ENCODE peak calls at places on chromosomes 1 and 21, in four cellular contexts. N is body of pancreas, W is fibroblast of mammary gland, J is retinal pigment epithelial cell. H is an unnamed sample.

GRCh38 chr1:111490220-111490619 is 13.2 kb downstream of the ADORA3 start:
- DNase-seq in N (no peak), J (no peak), W (no peak), H (no peak)

GRCh38 chr1:32701951-32702598 is 495 bp downstream of the SYNC start:
- DNase-seq in J (no peak), N (peak), W (peak), H (no peak)

GRCh38 chr1:84385347-84385746 is 12.9 kb upstream of the DNASE2B start:
- DNase-seq in J (no peak), W (no peak), N (no peak), H (no peak)

GRCh38 chr1:157961805-157962762 is 31.4 kb upstream of the KIRREL1 start:
- DNase-seq in J (peak), N (peak), W (peak), H (no peak)

GRCh38 chr1:234488054-234488953 is 9.3 kb upstream of the TARBP1 start:
- DNase-seq in W (no peak), N (no peak), J (no peak), H (no peak)

GRCh38 chr1:160205974-160206369 is 788 bp downstream of the PEA15 start:
- DNase-seq in N (peak), J (no peak), W (peak), H (no peak)

GRCh38 chr1:9078035-9078948 is 8.9 kb upstream of the SLC2A5 start:
- DNase-seq in W (peak), N (peak), J (peak), H (no peak)

GRCh38 chr1:151816964-151817730 is 11.9 kb upstream of the LINGO4 start:
- DNase-seq in N (no peak), J (no peak), W (no peak), H (no peak)

GRCh38 chr1:201614262-201615015 is 75.5 kb downstream of the NAV1 start:
- DNase-seq in N (peak), W (no peak), J (no peak), H (no peak)

GRCh38 chr1:12034381-12034801 is 15.1 kb downstream of the MIIP start:
- DNase-seq in J (no peak), N (no peak), W (peak), H (no peak)

GRCh38 chr1:93616996-93617669 is 64.5 kb downstream of the BCAR3 start:
- DNase-seq in N (peak), J (no peak), W (no peak), H (no peak)

GRCh38 chr1:51553911-51554310 is 34.8 kb upstream of the EPS15 start:
- DNase-seq in N (no peak), W (no peak), J (no peak), H (no peak)

GRCh38 chr1:17243274-17243673 is 5.6 kb upstream of the PADI3 start:
- DNase-seq in W (no peak), N (no peak), J (no peak), H (no peak)

GRCh38 chr1:99963041-99963795 is 6.6 kb upstream of the SLC35A3 start:
- DNase-seq in W (peak), J (no peak), N (no peak), H (peak)

GRCh38 chr21:41745026-41745820 is 21.6 kb downstream of the RIPK4 start:
- DNase-seq in N (no peak), W (no peak), J (no peak), H (no peak)

GRCh38 chr1:202012544-202013478 is 2.4 kb downstream of the ELF3 start:
- DNase-seq in J (no peak), W (no peak), N (peak), H (no peak)

GRCh38 chr21:33866851-33867250 is 48.8 kb downstream of the ATP5PO start:
- DNase-seq in N (no peak), W (peak), J (no peak), H (no peak)

GRCh38 chr1:181105134-181106021 is 16.9 kb downstream of the IER5 start:
- DNase-seq in J (no peak), N (peak), W (peak), H (no peak)

GRCh38 chr21:27423073-27423472 is 456.2 kb upstream of the ADAMTS5 start:
- DNase-seq in W (peak), J (peak), N (peak), H (peak)

GRCh38 chr1:64133036-64133435 is 70.4 kb upstream of the UBE2U start:
- DNase-seq in N (no peak), J (no peak), W (peak), H (peak)

GRCh38 chr1:239262538-239262937 is 123.8 kb upstream of the CHRM3 start:
- DNase-seq in W (no peak), N (no peak), J (no peak), H (no peak)

GRCh38 chr1:90162216-90162615 is 167.3 kb downstream of the ZNF326 start:
- DNase-seq in J (no peak), W (no peak), N (no peak), H (no peak)

GRCh38 chr1:60978421-60979357 is 103.7 kb upstream of the NFIA start:
- DNase-seq in N (peak), W (peak), J (no peak), H (no peak)
- TF ChIP-seq CTCF in N (peak), W (peak), J (peak), H (peak)

GRCh38 chr1:41439234-41439633 is 45.2 kb downstream of the EDN2 start:
- DNase-seq in J (no peak), N (no peak), W (no peak), H (no peak)

GRCh38 chr1:41438711-41439110 is 45.8 kb downstream of the EDN2 start:
- DNase-seq in N (no peak), W (no peak), J (no peak), H (no peak)

GRCh38 chr1:41437011-41437355 is 47.5 kb downstream of the EDN2 start:
- DNase-seq in W (no peak), J (no peak), N (no peak), H (no peak)

GRCh38 chr1:41442697-41443251 is 41.7 kb downstream of the EDN2 start:
- DNase-seq in N (no peak), W (no peak), J (no peak), H (no peak)

DNA sequence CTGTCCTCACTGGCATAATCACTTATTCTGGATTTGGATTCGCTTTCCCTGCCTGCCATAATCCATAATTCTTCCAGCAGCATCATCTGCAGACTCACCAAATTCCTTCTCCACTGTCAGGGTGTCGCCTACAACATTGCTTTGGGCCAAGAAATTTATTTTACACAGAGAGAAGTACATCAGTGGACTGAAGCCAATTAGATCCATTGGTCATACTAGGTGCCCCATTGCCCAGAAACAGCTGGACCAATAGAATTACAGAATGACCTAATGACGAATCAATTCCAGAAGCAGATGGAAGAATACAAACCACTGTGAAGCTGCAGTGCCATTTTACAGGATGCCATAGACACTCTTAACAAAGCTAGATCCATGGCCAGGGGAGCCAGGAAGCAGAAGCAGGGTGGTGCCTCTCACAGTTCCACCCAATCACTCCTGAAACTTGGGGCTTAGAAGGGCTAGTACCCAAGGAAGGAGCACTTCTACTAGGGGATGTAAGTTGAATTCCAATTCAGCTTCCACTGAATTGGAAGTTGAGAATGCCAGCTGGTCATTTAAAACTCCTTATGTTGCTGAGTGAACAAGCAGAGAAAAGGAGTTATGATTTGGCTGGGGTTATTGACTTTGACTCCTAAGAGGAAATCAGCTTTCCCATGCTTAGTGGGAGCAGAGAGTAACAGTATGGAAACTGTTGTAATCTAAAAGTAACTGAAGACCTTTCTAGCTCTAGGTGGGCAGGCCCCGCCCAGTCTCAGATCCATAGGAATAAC is 44.0 kb downstream of the EDN2 start:
- DNase-seq in W (peak), J (no peak), N (no peak), H (no peak)
- H3K4me3 ChIP-seq in W (no peak), J (no peak), N (no peak), H (no peak)

DNA sequence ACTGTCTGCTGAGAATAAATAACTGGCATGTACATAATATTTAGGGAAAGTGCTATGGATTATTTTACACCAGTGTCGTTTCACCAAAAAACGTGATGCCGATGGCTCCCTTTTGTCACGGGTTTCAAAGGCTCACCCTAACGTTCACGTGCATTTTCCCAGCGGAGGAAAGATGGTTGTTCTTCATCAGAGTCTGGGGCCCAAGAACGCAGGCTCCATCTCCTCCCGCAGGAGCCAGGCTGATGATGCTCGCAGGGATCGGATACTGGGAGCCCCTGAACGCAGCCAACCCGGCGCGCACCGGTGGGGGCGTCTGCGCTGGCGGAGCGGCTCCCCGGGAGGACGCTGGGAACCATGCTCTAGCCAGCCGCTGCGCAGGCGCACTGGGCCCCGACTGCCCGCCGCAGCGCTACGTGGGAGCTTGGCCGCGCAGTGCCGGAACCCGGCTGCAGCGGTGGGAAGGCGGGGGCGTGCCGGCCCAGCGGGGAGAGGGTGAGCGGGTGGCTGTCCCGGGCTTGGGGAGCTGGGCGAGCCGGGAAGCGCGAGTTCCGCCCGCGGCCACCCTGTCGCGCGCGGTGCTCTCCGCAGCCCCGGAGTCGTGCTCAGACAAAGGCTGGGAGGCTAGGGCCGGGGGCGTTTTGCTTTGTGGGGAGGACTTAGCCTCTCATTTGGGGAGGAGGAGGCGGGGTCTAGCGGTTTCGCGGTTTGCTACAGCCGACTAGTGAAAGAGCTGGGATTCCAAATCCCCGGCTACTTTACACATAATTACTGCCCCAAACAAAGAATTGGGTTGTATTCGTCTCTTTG is at the start of gene ZFP69B:
- DNase-seq in J (peak), W (peak), N (peak), H (no peak)
- TF ChIP-seq CTCF in J (no peak), W (no peak), N (peak), H (peak)

GRCh38 chr1:26237230-26237966 is 3.4 kb downstream of the CEP85 start:
- DNase-seq in J (no peak), W (peak), N (no peak), H (no peak)
- H3K4me3 ChIP-seq in J (no peak), W (no peak), N (no peak), H (no peak)

GRCh38 chr1:205588691-205589445 is 42.9 kb downstream of the ELK4 start:
- DNase-seq in N (peak), J (no peak), W (peak), H (no peak)
- TF ChIP-seq CTCF in N (no peak), J (peak), W (peak), H (peak)

GRCh38 chr1:22290611-22291010 is 147.7 kb upstream of the WNT4 start:
- DNase-seq in J (no peak), W (no peak), N (no peak), H (no peak)
- H3K4me3 ChIP-seq in J (no peak), W (no peak), N (no peak), H (no peak)

DNA sequence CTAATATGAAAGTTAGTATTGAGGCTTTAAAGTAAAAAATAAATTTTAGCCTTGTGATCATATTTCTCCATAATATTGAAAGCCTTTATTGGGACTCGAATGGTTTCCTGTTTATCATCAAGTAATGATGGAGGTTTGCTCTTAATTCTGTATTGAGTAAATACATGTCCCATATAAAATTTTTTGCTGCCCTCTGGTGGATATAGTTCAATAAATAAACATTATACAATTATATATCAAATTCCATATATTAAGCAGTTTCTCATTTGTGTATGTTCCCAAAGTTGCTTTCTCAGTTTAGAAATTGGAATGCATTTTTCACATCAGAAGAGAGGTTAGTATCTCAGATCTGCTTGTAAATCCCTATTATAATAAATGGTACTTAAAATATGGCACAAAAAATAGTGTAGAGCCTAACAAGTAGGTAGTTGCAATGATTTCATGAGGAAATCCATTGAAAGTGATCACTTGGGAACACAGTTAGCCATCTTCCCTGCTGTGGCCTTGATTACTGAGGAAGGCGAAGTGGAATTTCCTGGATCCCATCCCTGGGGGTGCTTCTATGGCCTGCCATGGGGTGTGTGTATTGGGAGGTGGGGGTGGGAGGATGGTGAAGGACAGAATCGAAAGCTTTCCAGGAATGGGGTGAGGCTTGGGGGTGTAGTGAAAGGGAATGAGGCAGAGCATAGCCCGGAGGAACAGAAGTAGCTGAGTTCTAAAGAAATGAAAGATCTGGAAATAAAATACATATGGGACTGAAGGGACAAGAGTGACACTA is 84.1 kb upstream of the C21orf91 start:
- DNase-seq in J (no peak), N (no peak), W (peak), H (no peak)
- TF ChIP-seq CTCF in J (no peak), N (peak), W (no peak), H (peak)

GRCh38 chr1:203267912-203268311 is 37.4 kb upstream of the BTG2 start:
- DNase-seq in W (no peak), N (no peak), J (no peak), H (no peak)
- H3K4me3 ChIP-seq in W (peak), N (no peak), J (no peak), H (peak)

DNA sequence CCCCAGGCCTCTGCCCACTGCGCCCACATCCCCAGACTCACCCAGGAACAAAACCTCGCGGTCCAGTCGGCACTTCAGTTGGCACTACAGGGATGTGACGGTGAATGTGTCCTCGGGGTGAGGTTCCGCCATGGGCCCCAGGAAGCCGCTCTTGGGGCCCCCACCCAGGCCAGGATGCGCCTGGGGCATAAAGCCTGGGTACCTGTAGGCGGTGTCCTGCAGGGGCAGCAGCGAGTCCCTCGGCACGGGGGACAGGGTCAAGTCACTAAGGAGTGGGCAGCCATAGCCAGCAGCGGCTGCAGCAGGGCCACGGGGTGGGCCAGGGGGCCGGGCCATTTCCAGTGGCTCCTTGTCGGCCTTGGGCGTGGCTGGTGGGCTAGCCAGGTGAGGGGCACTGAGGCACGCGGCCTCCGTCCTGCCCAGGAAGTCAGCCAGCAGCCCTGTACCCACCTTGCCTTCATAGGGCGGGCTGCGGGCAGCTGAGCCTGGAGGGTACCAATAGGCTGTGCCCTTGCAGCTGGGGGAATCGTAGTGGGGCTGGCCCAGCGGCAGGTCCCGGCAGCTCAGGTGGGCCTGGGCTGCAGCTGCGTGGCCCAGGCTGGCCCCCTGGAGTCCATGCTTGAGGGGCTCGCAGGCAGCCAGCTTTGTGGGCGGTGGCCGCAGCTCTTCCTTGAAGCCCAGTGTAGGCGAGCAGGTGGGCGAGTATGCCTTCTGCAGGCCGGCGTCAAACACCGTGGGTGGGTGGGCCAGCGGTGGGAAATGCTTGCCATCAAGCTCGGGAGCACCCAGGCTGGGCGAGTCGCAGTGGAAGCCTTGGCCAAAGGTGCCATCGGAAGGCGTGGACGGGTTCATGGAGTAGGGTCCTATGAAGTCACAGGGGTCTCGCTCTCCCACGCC is 56.5 kb downstream of the AHDC1 start:
- DNase-seq in W (no peak), J (no peak), N (no peak), H (no peak)
- TF ChIP-seq CTCF in W (no peak), J (peak), N (no peak), H (peak)

GRCh38 chr1:183652107-183652506 is 1.0 kb downstream of the APOBEC4 start:
- DNase-seq in J (no peak), N (no peak), W (no peak), H (no peak)

GRCh38 chr1:183651621-183652020 is 1.5 kb downstream of the APOBEC4 start:
- DNase-seq in N (no peak), J (no peak), W (no peak), H (no peak)

GRCh38 chr1:183646780-183647179 is 6.3 kb downstream of the APOBEC4 start:
- DNase-seq in N (no peak), J (no peak), W (no peak), H (no peak)

GRCh38 chr1:183645453-183646024 is 7.6 kb downstream of the APOBEC4 start:
- DNase-seq in W (no peak), J (no peak), N (no peak), H (no peak)

GRCh38 chr1:183648042-183648441 is 5.1 kb downstream of the APOBEC4 start:
- DNase-seq in N (no peak), W (no peak), J (no peak), H (no peak)
- H3K4me3 ChIP-seq in N (no peak), W (no peak), J (no peak), H (no peak)

H was measured in epithelial cell of proximal tubule.